ENCODE peak calls at places on chromosomes 7 and 10, in eight cellular contexts. G is lung, J is PC-9, Z is body of pancreas, B is fibroblast of the aortic adventitia, F is RWPE1, M is fibroblast of mammary gland, N is heart left ventricle. Q is an unnamed sample.

GRCh38 chr10:28891058-28891713 is 213.9 kb downstream of the BAMBI start:
- DNase-seq in N (no peak), J (peak), Z (no peak), G (no peak), F (peak), M (no peak), B (no peak), Q (no peak)

GRCh38 chr7:1225462-1226154 is 7.1 kb upstream of the UNCX start:
- DNase-seq in J (no peak), G (no peak), N (no peak), Z (peak), B (no peak), F (peak), M (no peak), Q (no peak)

GRCh38 chr7:151319189-151319588 is 22.4 kb upstream of the NUB1 start:
- DNase-seq in Z (no peak), F (no peak), G (no peak), B (no peak), J (no peak), M (no peak), N (no peak), Q (no peak)

GRCh38 chr10:35025916-35026315 is 64.2 kb downstream of the CUL2 start:
- DNase-seq in N (no peak), M (peak), G (no peak), Z (no peak), B (peak), F (peak), J (no peak), Q (no peak)

GRCh38 chr7:44066494-44067063 is 1.2 kb upstream of the PGAM2 start:
- DNase-seq in Z (peak), G (no peak), N (no peak), F (no peak), M (no peak), J (no peak), B (no peak), Q (no peak)

GRCh38 chr7:81180573-81180972 is 261.7 kb upstream of the SEMA3C start:
- DNase-seq in M (no peak), F (no peak), J (no peak), B (no peak), G (no peak), Z (no peak), N (no peak), Q (no peak)

GRCh38 chr7:53350241-53350640 is 314.8 kb downstream of the POM121L12 start:
- DNase-seq in Z (peak), F (peak), M (no peak), J (no peak), N (no peak), B (no peak), G (no peak), Q (no peak)

GRCh38 chr7:85529197-85529596 is 342.3 kb upstream of the SEMA3D start:
- DNase-seq in M (peak), N (no peak), B (peak), J (no peak), G (no peak), F (no peak), Z (peak), Q (no peak)

GRCh38 chr10:63262674-63263073 is 129.5 kb downstream of the NRBF2 start:
- DNase-seq in B (no peak), N (no peak), Z (no peak), F (no peak), M (no peak), G (no peak), J (no peak), Q (no peak)

GRCh38 chr7:1693991-1694524 is 24.0 kb downstream of the ELFN1 start:
- DNase-seq in J (no peak), M (peak), N (no peak), B (peak), F (no peak), G (no peak), Z (peak), Q (no peak)

GRCh38 chr10:69883256-69883655 is 81.5 kb downstream of the COL13A1 start:
- DNase-seq in J (peak), B (no peak), Z (no peak), N (no peak), M (no peak), F (peak), G (no peak), Q (no peak)

GRCh38 chr10:68594405-68594804 is 34.3 kb downstream of the TET1 start:
- DNase-seq in M (peak), J (peak), N (peak), G (no peak), B (peak), Z (no peak), F (peak), Q (no peak)

GRCh38 chr7:114354306-114354705 is 60.3 kb upstream of the FOXP2 start:
- DNase-seq in J (no peak), N (no peak), G (no peak), B (no peak), Z (no peak), M (no peak), F (no peak), Q (no peak)

GRCh38 chr7:151062399-151063211 is 3.2 kb downstream of the SLC4A2 start:
- DNase-seq in G (peak), M (peak), N (no peak), F (no peak), B (peak), Z (peak), J (peak), Q (no peak)

GRCh38 chr10:122054046-122055025 is 65.4 kb downstream of the TACC2 start:
- DNase-seq in F (peak), G (peak), Z (peak), B (peak), J (peak), N (peak), M (peak), Q (no peak)

GRCh38 chr7:44534501-44534900 is 6.6 kb downstream of the NPC1L1 start:
- DNase-seq in N (no peak), B (no peak), G (no peak), Z (peak), M (peak), J (no peak), F (peak), Q (no peak)

GRCh38 chr10:103749779-103750178 is 105.6 kb downstream of the SH3PXD2A start:
- DNase-seq in F (no peak), Z (no peak), N (no peak), B (no peak), M (no peak), G (no peak), J (no peak), Q (no peak)

DNA sequence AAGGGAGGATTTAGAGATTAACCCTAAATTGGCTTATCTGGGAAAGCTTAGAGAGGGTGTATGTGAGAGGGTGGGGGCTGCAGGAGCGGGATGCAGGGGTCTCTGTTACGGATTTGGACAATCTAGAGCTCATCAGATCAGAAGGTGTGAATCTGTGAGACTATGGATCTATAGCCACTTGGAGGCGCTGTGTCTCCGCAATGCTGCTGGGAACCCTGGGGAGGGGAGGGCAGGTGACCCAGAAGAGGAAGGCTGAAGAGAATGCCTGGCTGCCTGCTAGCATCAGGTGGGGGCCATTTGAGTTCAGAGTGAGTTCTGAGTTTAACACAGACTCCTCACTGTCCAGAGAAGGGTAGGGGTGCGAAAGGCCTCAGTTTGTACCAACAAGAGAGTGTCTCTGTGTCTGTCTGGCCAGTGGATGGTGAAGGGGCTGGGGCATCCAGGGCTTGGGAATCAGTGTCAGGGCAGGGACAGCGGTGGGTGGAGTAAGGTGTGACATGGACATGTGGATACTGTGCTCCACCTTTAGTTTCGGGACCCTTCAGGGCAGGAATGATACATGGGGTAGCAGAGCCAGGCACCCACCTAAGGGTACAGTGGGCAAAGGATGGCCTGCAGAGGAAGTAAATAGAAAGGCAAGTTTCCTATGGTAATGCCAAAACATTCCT is 187.3 kb upstream of the PRSS58 start:
- DNase-seq in M (no peak), G (no peak), Z (no peak), J (no peak), B (no peak), F (no peak), N (no peak), Q (no peak)
- TF ChIP-seq CTCF in M (peak), G (no peak), Z (no peak), J (no peak), B (no peak), F (no peak), N (no peak), Q (peak)

GRCh38 chr7:95191793-95192192 is 132.5 kb downstream of the PON1 start:
- DNase-seq in N (no peak), G (no peak), B (no peak), M (no peak), F (no peak), Z (no peak), J (no peak), Q (no peak)

DNA sequence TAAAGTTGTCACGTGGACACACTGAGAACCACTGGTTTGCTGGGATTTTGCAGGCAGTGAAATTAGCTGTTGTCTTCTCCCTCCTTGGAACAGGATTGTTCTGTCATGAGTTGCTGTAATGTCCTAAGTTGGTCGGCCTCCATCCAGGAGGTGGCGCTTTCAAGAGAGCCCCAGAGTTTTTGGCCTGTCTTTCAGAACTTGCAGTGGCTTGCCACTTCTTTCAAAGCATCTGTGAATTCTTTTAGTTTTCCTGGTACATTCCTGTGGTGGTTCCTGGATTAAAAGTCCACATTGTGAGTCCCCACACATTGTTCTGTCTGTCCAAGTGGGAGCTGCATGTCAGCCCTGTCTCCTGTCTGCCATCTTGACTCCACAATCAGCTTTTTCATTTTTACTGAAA is 133.8 kb downstream of the PON1 start:
- DNase-seq in Z (no peak), M (peak), G (no peak), F (no peak), B (peak), N (no peak), J (no peak), Q (no peak)
- TF ChIP-seq CTCF in Z (no peak), M (peak), G (no peak), F (no peak), B (no peak), N (no peak), J (no peak), Q (peak)

GRCh38 chr10:78381072-78381471 is 347.4 kb downstream of the RPS24 start:
- DNase-seq in G (no peak), J (no peak), Z (no peak), M (no peak), F (no peak), B (no peak), N (no peak), Q (no peak)
- TF ChIP-seq CTCF in G (no peak), J (peak), Z (no peak), M (peak), F (no peak), B (peak), N (peak), Q (peak)

GRCh38 chr7:116534790-116535189 is 10.0 kb downstream of the CAV1 start:
- DNase-seq in J (no peak), M (peak), B (peak), G (peak), Z (no peak), F (no peak), N (no peak), Q (peak)

GRCh38 chr7:116535416-116535815 is 10.6 kb downstream of the CAV1 start:
- DNase-seq in B (no peak), F (no peak), G (no peak), J (no peak), N (no peak), Z (no peak), M (no peak), Q (no peak)

GRCh38 chr7:116539879-116540278 is 15.0 kb downstream of the CAV1 start:
- DNase-seq in M (no peak), Z (no peak), G (no peak), N (no peak), J (no peak), F (no peak), B (no peak), Q (no peak)

GRCh38 chr7:116540743-116541142 is 15.9 kb downstream of the CAV1 start:
- DNase-seq in M (no peak), F (no peak), B (no peak), G (no peak), Z (no peak), N (no peak), J (no peak), Q (no peak)

GRCh38 chr7:116538138-116538537 is 13.3 kb downstream of the CAV1 start:
- DNase-seq in M (peak), F (no peak), G (no peak), Z (no peak), B (no peak), N (no peak), J (no peak), Q (no peak)
- TF ChIP-seq CTCF in M (no peak), F (no peak), G (no peak), Z (no peak), B (no peak), N (no peak), J (no peak), Q (no peak)

GRCh38 chr10:9301148-9301547 is 1246.7 kb downstream of the GATA3 start:
- DNase-seq in B (peak), N (no peak), F (no peak), G (no peak), Z (no peak), J (no peak), M (peak), Q (no peak)
- TF ChIP-seq CTCF in B (peak), N (no peak), F (peak), G (no peak), Z (no peak), J (peak), M (peak), Q (peak)

GRCh38 chr7:13725591-13725990 is 263.9 kb downstream of the ETV1 start:
- DNase-seq in Z (no peak), F (no peak), G (no peak), B (peak), M (peak), N (no peak), J (no peak), Q (no peak)
- TF ChIP-seq CTCF in Z (no peak), F (no peak), G (no peak), B (peak), M (peak), N (peak), J (peak), Q (no peak)

DNA sequence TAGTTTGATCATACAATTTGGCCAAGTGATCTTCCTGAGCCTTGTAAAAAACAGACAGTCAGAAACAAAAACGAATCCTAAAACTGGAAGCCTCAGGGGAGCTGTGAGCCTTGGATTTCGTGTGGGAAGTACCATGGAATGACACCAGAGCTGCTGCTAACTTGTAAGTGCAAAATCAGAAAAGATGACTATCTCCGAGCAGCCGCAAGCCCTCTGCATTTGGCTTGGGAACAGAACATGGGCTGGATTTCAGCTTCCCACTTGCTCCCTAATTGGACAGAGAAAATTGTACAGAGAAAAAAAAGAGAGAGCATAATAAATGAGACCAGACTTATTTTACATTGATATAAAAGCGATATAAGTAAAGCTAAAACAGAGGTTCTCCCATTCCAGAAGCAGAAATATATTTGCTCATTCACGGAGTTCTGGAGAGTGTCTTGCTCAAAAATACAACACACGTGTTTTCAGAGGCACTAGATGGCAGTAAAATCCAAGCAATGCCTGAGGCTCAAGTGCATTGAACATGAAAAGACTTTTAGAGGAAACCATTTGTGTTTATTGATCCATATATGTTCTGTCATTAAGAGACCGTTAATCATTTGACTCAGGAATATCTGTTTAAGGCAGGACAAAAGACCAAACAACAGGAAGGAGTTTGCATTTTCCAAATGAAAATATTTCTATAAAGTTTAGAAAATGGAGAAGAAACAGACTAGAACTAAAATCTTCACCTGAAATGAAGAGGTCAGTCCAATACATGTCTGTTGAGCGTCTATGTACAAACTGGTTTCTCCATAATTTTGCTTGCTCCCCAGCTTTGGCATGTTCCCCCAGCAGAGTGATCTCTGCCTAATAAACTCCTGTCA is 78.3 kb upstream of the SLC26A5 start:
- DNase-seq in Z (no peak), B (peak), G (no peak), N (no peak), M (peak), J (no peak), F (peak), Q (no peak)
- TF ChIP-seq CTCF in Z (no peak), B (peak), G (no peak), N (peak), M (peak), J (peak), F (peak), Q (peak)